ENCODE peak calls at places on chromosomes 2 and 18, in four cellular contexts. R is kidney epithelial cell, I is colonic mucosa, W is fibroblast of lung. Q is an unnamed sample.

GRCh38 chr18:11818486-11819203 is 32.6 kb upstream of the CHMP1B start:
- DNase-seq in R (no peak), I (no peak), W (no peak), Q (peak)

GRCh38 chr2:108449410-108450200 is 599 bp downstream of the GCC2 start:
- DNase-seq in R (no peak), I (peak), W (peak), Q (peak)

GRCh38 chr2:217890445-217890844 is 112.3 kb downstream of the TNS1 start:
- DNase-seq in R (no peak), I (no peak), W (peak), Q (peak)

GRCh38 chr2:23380562-23381065 is 4.4 kb upstream of the KLHL29 start:
- DNase-seq in R (no peak), I (no peak), W (peak), Q (peak)

GRCh38 chr2:27051902-27052645 is 606 bp downstream of the AGBL5 start:
- DNase-seq in R (no peak), I (peak), W (no peak), Q (no peak)

GRCh38 chr2:13218205-13218604 is 501.5 kb downstream of the TRIB2 start:
- DNase-seq in R (no peak), I (no peak), W (no peak), Q (no peak)

GRCh38 chr2:46073540-46074018 is 223.6 kb upstream of the EPAS1 start:
- DNase-seq in R (peak), I (no peak), W (peak), Q (peak)

GRCh38 chr2:189466656-189467055 is 25.4 kb downstream of the WDR75 start:
- DNase-seq in R (no peak), I (no peak), W (peak), Q (peak)

GRCh38 chr2:25132296-25132630 is 36.1 kb downstream of the POMC start:
- DNase-seq in R (no peak), I (no peak), W (no peak), Q (no peak)

GRCh38 chr18:79488311-79489047 is 92.7 kb downstream of the NFATC1 start:
- DNase-seq in R (no peak), I (no peak), W (no peak), Q (no peak)

GRCh38 chr18:10949655-10950054 is 199.7 kb downstream of the PIEZO2 start:
- DNase-seq in R (no peak), I (no peak), W (no peak), Q (peak)

GRCh38 chr2:113895301-113895700 is 5.4 kb downstream of the ACTR3 start:
- DNase-seq in R (no peak), I (no peak), W (no peak), Q (no peak)

GRCh38 chr2:196066794-196067382 is 1.7 kb downstream of the DNAH7 start:
- DNase-seq in R (no peak), I (no peak), W (peak), Q (peak)

GRCh38 chr2:73359915-73360697 is 25.5 kb upstream of the ALMS1 start:
- DNase-seq in R (no peak), I (no peak), W (peak), Q (peak)

GRCh38 chr2:209425082-209426071 is 1.5 kb downstream of the MAP2 start:
- DNase-seq in R (peak), I (no peak), W (peak), Q (peak)

GRCh38 chr2:199100326-199101110 is 357.2 kb downstream of the SATB2 start:
- DNase-seq in R (no peak), I (no peak), W (peak), Q (no peak)

GRCh38 chr2:65121-65520 is 18.8 kb upstream of the FAM110C start:
- DNase-seq in R (no peak), I (no peak), W (no peak), Q (no peak)

GRCh38 chr2:54325148-54325547 is 69.1 kb upstream of the TSPYL6 start:
- DNase-seq in R (no peak), I (no peak), W (no peak), Q (no peak)

GRCh38 chr2:58293056-58293455 is 51.9 kb upstream of the FANCL start:
- DNase-seq in R (no peak), I (no peak), W (no peak), Q (no peak)

GRCh38 chr18:77032121-77032758 is 100.3 kb downstream of the MBP start:
- DNase-seq in R (no peak), I (no peak), W (no peak), Q (no peak)

GRCh38 chr2:162400336-162400735 is 56.4 kb downstream of the GCA start:
- DNase-seq in R (no peak), I (no peak), W (no peak), Q (no peak)

GRCh38 chr18:5414546-5414945 is 119.0 kb upstream of the ZBTB14 start:
- DNase-seq in R (no peak), I (no peak), W (no peak), Q (no peak)

GRCh38 chr2:210818473-210818872 is 262.1 kb downstream of the CPS1 start:
- DNase-seq in R (no peak), I (no peak), W (no peak), Q (no peak)

GRCh38 chr18:21741511-21742322 is 1.1 kb downstream of the MIB1 start:
- DNase-seq in R (no peak), I (peak), W (peak), Q (peak)

DNA sequence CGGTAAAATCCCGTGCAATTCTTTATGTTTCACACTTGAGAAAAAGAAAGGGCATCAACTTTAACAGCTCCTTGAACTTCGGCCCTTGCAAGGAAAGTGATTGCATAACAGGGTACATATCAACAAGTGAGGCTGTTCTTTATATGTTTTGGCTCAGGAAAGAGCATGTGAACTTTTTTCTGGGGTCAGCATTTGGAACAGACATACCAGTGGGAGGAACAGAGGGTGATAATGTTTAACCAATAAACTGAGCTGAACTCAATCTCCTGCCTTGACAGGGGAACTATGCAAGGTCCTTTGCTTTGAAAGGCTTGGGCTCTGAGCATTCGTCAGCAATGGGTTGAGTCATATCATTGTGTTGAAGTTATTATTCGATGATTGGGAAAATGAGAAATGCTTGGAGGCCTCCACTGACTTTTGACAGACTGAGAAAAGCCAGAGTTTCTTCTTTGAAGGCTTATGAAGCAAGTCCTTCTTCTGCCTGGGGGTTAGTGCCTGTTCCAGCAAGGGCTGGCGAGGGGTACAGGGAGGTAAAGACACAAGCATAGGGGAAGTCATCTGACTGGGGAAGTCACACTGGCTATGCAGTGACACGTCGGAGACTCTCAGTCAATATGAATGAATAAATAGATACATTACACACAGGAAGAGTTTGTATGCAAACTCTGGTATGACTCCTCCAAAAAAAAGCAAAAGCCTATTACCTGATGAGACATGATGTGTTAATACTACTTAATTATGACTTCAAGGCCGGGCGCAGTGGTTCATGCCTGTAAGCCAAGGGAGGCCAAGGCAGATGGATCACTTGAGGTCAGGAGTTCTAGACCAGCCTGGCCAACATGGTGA is 57.2 kb downstream of the CYB5A start:
- DNase-seq in R (peak), I (peak), W (peak), Q (peak)
- H3K4me3 ChIP-seq in R (no peak), I (no peak), W (no peak), Q (no peak)

GRCh38 chr2:35168351-35168750 is 1187.2 kb upstream of the CRIM1 start:
- DNase-seq in R (no peak), I (no peak), W (no peak), Q (no peak)
- TF ChIP-seq CTCF in R (no peak), I (no peak), W (no peak), Q (no peak)

DNA sequence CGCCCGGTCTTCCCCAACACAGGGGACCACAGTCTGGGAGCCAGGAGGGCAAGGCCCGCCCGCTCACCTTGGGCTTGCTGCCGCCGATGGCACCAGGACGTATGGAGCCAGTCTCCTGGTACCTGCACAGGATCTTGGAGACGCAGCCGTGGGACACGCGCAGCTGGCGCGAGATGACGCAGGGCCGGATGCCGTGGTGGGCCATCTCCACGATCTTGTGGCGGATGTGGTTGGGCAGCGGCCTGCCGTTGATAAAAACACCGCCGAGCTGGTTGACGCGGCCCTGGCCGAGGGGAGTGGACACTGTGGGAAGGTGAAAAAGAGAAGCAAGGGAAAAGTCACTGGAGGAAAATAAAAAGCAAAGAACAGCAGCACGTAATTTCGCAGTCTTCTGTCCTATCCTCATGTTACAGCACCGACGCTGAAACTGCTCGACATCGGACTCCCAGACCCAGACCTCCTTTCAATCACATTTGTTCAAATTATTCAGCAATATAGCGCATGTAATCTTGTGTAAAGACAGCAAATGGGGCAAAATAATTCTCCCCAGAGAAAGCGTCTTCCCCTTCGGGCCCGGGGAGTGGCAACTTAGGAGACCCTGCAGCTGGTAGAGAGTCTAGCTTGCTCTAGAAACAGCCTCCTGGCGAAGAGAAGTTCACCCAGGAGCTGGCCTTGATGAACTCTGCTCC is 1.7 kb downstream of the PAX3 start:
- DNase-seq in R (no peak), I (no peak), W (no peak), Q (no peak)
- H3K4me3 ChIP-seq in R (no peak), I (no peak), W (no peak), Q (no peak)

GRCh38 chr2:236642584-236643291 is 73.1 kb downstream of the ACKR3 start:
- DNase-seq in R (peak), I (peak), W (peak), Q (peak)
- TF ChIP-seq CTCF in R (no peak), I (no peak), W (no peak), Q (no peak)

DNA sequence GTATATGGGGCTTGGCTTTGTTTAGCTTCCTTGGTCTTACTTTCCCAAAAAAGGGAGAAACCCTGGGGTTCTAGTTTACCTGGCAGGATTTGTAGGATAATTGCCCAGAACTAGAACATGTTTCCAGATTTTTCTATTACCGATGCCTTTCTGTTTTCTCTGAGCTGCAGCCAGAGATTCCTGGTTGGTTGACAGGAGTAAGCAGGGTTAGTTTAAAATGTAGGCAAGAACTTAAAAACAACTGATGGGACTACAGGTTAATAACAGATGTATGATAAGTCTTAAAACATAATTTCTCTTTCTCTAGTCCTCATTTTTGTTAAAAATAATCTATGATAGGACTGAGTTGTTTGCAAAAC is 38.9 kb upstream of the GMCL1 start:
- DNase-seq in R (no peak), I (no peak), W (no peak), Q (no peak)
- H3K4me3 ChIP-seq in R (no peak), I (no peak), W (no peak), Q (no peak)

GRCh38 chr18:58661423-58661822 is 9.8 kb upstream of the MALT1 start:
- DNase-seq in R (no peak), I (no peak), W (peak), Q (peak)
- TF ChIP-seq CTCF in R (peak), I (no peak), W (peak), Q (peak)

GRCh38 chr2:235024951-235025773 is 73.3 kb downstream of the SH3BP4 start:
- DNase-seq in R (no peak), I (no peak), W (no peak), Q (no peak)

GRCh38 chr2:235027558-235028214 is 75.9 kb downstream of the SH3BP4 start:
- DNase-seq in R (no peak), I (no peak), W (peak), Q (peak)

GRCh38 chr2:235028646-235029045 is 76.8 kb downstream of the SH3BP4 start:
- DNase-seq in R (no peak), I (no peak), W (no peak), Q (no peak)

GRCh38 chr2:235026137-235026536 is 74.3 kb downstream of the SH3BP4 start:
- DNase-seq in R (peak), I (no peak), W (peak), Q (peak)

GRCh38 chr2:235026649-235027557 is 75.1 kb downstream of the SH3BP4 start:
- DNase-seq in R (no peak), I (peak), W (peak), Q (peak)
- H3K4me3 ChIP-seq in R (no peak), I (no peak), W (no peak), Q (no peak)

GRCh38 chr2:234142530-234142929 is 92.0 kb downstream of the SPP2 start:
- DNase-seq in R (no peak), I (no peak), W (no peak), Q (no peak)

GRCh38 chr2:234145057-234145456 is 94.6 kb downstream of the SPP2 start:
- DNase-seq in R (no peak), I (no peak), W (no peak), Q (no peak)

GRCh38 chr2:234145511-234145910 is 95.0 kb downstream of the SPP2 start:
- DNase-seq in R (no peak), I (no peak), W (no peak), Q (no peak)

GRCh38 chr2:234147335-234147861 is 96.9 kb downstream of the SPP2 start:
- DNase-seq in R (peak), I (no peak), W (no peak), Q (no peak)

DNA sequence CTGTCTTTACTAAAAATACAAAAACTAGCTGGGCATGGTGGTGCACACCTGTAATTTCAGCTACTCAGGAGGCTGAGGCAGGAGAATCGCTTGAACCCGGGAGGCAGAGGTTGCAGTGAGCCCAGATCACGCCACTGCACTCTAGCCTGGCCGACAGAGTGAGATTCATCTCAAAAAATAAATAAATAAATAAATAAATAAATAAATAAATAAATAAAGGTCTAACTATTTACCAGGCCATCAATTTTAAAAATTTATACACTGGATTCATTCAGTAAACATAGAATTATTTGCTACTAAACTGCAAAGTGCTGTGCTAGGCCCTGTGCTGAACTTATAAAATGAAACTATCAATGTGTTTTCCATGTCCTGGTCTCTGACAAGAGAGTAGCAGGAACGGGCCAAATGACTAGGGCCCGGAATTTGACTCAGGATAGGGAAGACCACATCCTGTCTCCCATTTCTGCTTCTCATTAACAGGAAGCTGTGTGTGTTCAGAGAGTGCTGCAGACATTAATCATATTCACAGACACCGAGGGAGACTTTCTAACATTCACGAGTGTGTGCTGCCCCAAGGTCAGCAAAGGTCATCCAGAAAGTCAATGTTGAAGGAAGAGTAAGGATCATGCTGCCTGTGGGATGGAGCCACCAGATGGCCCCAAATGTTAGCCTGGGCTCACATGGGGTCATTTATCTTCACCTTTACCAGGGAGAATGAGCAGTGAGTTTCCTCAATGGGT is 95.8 kb downstream of the SPP2 start:
- DNase-seq in R (peak), I (no peak), W (peak), Q (peak)
- TF ChIP-seq CTCF in R (peak), I (no peak), W (no peak), Q (no peak)

GRCh38 chr2:48819206-48819605 is 63.7 kb upstream of the LHCGR start:
- DNase-seq in R (no peak), I (no peak), W (no peak), Q (no peak)
- H3K4me3 ChIP-seq in R (no peak), I (no peak), W (no peak), Q (no peak)